ENCODE peak calls at places on chromosome 5, in six cellular contexts. J is A549, Y is GM12878, F is endothelial cell of umbilical vein, D is HepG2, H is K562. S is an unnamed sample.
A peak's percentile ranks its signal among the peaks of the same experiment; 100 is the strongest.

GRCh38 chr5:78050888-78051287 is 243.6 kb downstream of the AP3B1 start:
- DNase-seq in J (no peak), Y (no peak), F (peak; percentile 70), D (no peak), H (no peak), S (no peak)

GRCh38 chr5:161547573-161548471 is 1.3 kb upstream of the GABRB2 start:
- DNase-seq in J (no peak), Y (no peak), F (no peak), D (no peak), H (no peak), S (peak; percentile 10)

GRCh38 chr5:157561105-157561504 is 14.5 kb downstream of the ADAM19 start:
- DNase-seq in J (no peak), Y (no peak), F (no peak), D (no peak), H (no peak), S (no peak)

GRCh38 chr5:429453-430188 is 13.4 kb upstream of the EXOC3 start:
- DNase-seq in J (no peak), Y (no peak), F (no peak), D (no peak), H (peak; percentile 15), S (no peak)

GRCh38 chr5:66633754-66634153 is 37.6 kb downstream of the MAST4 start:
- DNase-seq in J (no peak), Y (no peak), F (no peak), D (peak; percentile 25), H (no peak), S (no peak)

GRCh38 chr5:149617760-149618306 is 36.5 kb downstream of the ARHGEF37 start:
- DNase-seq in J (no peak), Y (peak; percentile 61), F (no peak), D (no peak), H (no peak), S (no peak)

GRCh38 chr5:173648308-173648866 is 31.9 kb upstream of the BOD1 start:
- DNase-seq in J (no peak), Y (no peak), F (no peak), D (no peak), H (no peak), S (no peak)

GRCh38 chr5:124735169-124735858 is 11.1 kb downstream of the ZNF608 start:
- DNase-seq in J (no peak), Y (no peak), F (no peak), D (no peak), H (peak; percentile 31), S (no peak)

GRCh38 chr5:34685485-34686197 is 29.5 kb downstream of the RAI14 start:
- DNase-seq in J (no peak), Y (no peak), F (peak; percentile 55), D (peak; percentile 47), H (no peak), S (no peak)

GRCh38 chr5:116271432-116271831 is 186.6 kb downstream of the COMMD10 start:
- DNase-seq in J (no peak), Y (no peak), F (no peak), D (no peak), H (no peak), S (peak; percentile 2)
- TF ChIP-seq MYC in J (no peak), Y (no peak), F (no peak), D (no peak), H (no peak), S (no peak)

GRCh38 chr5:132427285-132428146 is 58.0 kb downstream of the SLC22A5 start:
- DNase-seq in J (no peak), Y (no peak), F (no peak), D (no peak), H (no peak), S (peak; percentile 77)
- TF ChIP-seq MAX in J (no peak), Y (no peak), F (no peak), D (no peak), H (no peak), S (no peak)

GRCh38 chr5:176388341-176389113 is at the start of the genes HIGD2A and NOP16:
- DNase-seq in J (peak; percentile 99), Y (peak; percentile 97), F (peak; percentile 98), D (peak; percentile 98), H (peak; percentile 84), S (peak; percentile 99)
- TF ChIP-seq CTCF in J (no peak), Y (no peak), F (no peak), D (no peak), H (no peak), S (no peak)

GRCh38 chr5:135100431-135100830 is 66.4 kb upstream of the PITX1 start:
- DNase-seq in J (no peak), Y (no peak), F (no peak), D (no peak), H (no peak), S (no peak)
- TF ChIP-seq MYC in J (no peak), Y (no peak), F (no peak), D (no peak), H (no peak), S (no peak)

S was measured in NB4.